ENCODE peak calls at places on chromosomes 4 and X, in six cellular contexts. B is GM12878, K is K562, R is SK-N-SH, U is HepG2, M is H1. S is an unnamed sample.

GRCh38 chrX:4314586-4314985 is 601.1 kb upstream of the PRKX start:
- DNase-seq in B (no peak), K (no peak), R (no peak), U (no peak), M (no peak), S (no peak)

GRCh38 chr4:74039065-74039763 is 725 bp upstream of the CXCL3 start:
- DNase-seq in B (no peak), K (no peak), R (peak; percentile 13), U (no peak), M (no peak), S (no peak)

GRCh38 chr4:76600447-76600846 is 165.4 kb downstream of the SHROOM3 start:
- DNase-seq in B (no peak), K (no peak), R (no peak), U (no peak), M (no peak), S (no peak)

GRCh38 chrX:132187451-132187850 is 31.8 kb downstream of the RAP2C start:
- DNase-seq in B (no peak), K (no peak), R (no peak), U (no peak), M (no peak), S (no peak)

GRCh38 chrX:40096395-40097091 is 1.2 kb downstream of the BCOR start:
- DNase-seq in B (no peak), K (no peak), R (peak; percentile 64), U (no peak), M (no peak), S (no peak)

GRCh38 chrX:31213941-31214340 is 142.1 kb upstream of the FTHL17 start:
- DNase-seq in B (no peak), K (peak; percentile 10), R (peak; percentile 22), U (no peak), M (no peak), S (no peak)

GRCh38 chr4:121484633-121485032 is 103.8 kb upstream of the QRFPR start:
- DNase-seq in B (no peak), K (peak; percentile 16), R (peak; percentile 29), U (peak; percentile 36), M (no peak), S (peak; percentile 38)

GRCh38 chrX:46713672-46714487 is 45.0 kb downstream of the SLC9A7 start:
- DNase-seq in B (peak; percentile 82), K (no peak), R (no peak), U (no peak), M (no peak), S (no peak)

GRCh38 chrX:78796916-78797315 is 49.4 kb downstream of the LPAR4 start:
- DNase-seq in B (no peak), K (no peak), R (no peak), U (no peak), M (no peak), S (no peak)

GRCh38 chrX:46727445-46727844 is 31.5 kb downstream of the SLC9A7 start:
- DNase-seq in B (no peak), K (no peak), R (no peak), U (no peak), M (no peak), S (no peak)

GRCh38 chrX:64206556-64207162 is 1.2 kb upstream of the AMER1 start:
- DNase-seq in B (no peak), K (no peak), R (no peak), U (no peak), M (no peak), S (no peak)

GRCh38 chr4:150205016-150205415 is 126.8 kb downstream of the DCLK2 start:
- DNase-seq in B (no peak), K (no peak), R (no peak), U (no peak), M (no peak), S (no peak)

GRCh38 chrX:57595381-57595811 is 3.6 kb downstream of the ZXDB start:
- DNase-seq in B (no peak), K (no peak), R (no peak), U (no peak), M (no peak), S (no peak)

GRCh38 chr4:188372051-188372450 is 232.8 kb downstream of the TRIML1 start:
- DNase-seq in B (no peak), K (no peak), R (no peak), U (no peak), M (no peak), S (no peak)

GRCh38 chr4:37068580-37068979 is 176.0 kb upstream of the NWD2 start:
- DNase-seq in B (no peak), K (no peak), R (no peak), U (peak; percentile 2), M (no peak), S (peak; percentile 0)

GRCh38 chrX:95346854-95347253 is 1337.8 kb upstream of the DIAPH2 start:
- DNase-seq in B (no peak), K (no peak), R (no peak), U (peak; percentile 0), M (no peak), S (peak; percentile 2)

GRCh38 chrX:112849010-112849409 is 8.4 kb upstream of the AMOT start:
- DNase-seq in B (no peak), K (no peak), R (peak; percentile 30), U (no peak), M (no peak), S (no peak)

GRCh38 chr4:60805500-60806313 is 394.4 kb upstream of the ADGRL3 start:
- DNase-seq in B (no peak), K (no peak), R (peak; percentile 9), U (peak; percentile 32), M (no peak), S (no peak)

GRCh38 chr4:18398661-18399060 is 377.1 kb upstream of the LCORL start:
- DNase-seq in B (no peak), K (no peak), R (no peak), U (no peak), M (no peak), S (no peak)

GRCh38 chr4:53169695-53170617 is 195.9 kb downstream of the SCFD2 start:
- DNase-seq in B (peak; percentile 45), K (no peak), R (no peak), U (no peak), M (no peak), S (no peak)

GRCh38 chr4:2834001-2834921 is 9.4 kb upstream of the ADD1 start:
- DNase-seq in B (no peak), K (no peak), R (no peak), U (no peak), M (no peak), S (no peak)

GRCh38 chr4:74267998-74268606 is 40.2 kb upstream of the EPGN start:
- DNase-seq in B (no peak), K (no peak), R (no peak), U (no peak), M (no peak), S (no peak)

GRCh38 chr4:1325681-1326635 is 21.1 kb upstream of the UVSSA start:
- DNase-seq in B (no peak), K (no peak), R (no peak), U (no peak), M (no peak), S (no peak)

GRCh38 chrX:139949703-139950102 is 15.6 kb downstream of the CXorf66 start:
- DNase-seq in B (no peak), K (no peak), R (no peak), U (no peak), M (no peak), S (no peak)

GRCh38 chr4:112938461-112939058 is 110.9 kb upstream of the ANK2 start:
- DNase-seq in B (no peak), K (no peak), R (peak; percentile 38), U (peak; percentile 14), M (no peak), S (peak; percentile 22)

GRCh38 chr4:100362363-100362762 is 155.5 kb downstream of the EMCN start:
- DNase-seq in B (no peak), K (no peak), R (no peak), U (no peak), M (no peak), S (no peak)

GRCh38 chrX:153685179-153685536 is 2.6 kb upstream of the SLC6A8 start:
- DNase-seq in B (no peak), K (no peak), R (peak; percentile 74), U (no peak), M (no peak), S (no peak)

GRCh38 chr4:154073107-154073817 is 284.4 kb upstream of the SFRP2 start:
- DNase-seq in B (no peak), K (no peak), R (no peak), U (no peak), M (no peak), S (no peak)

GRCh38 chrX:16433021-16433420 is 216.9 kb upstream of the S100G start:
- DNase-seq in B (no peak), K (no peak), R (no peak), U (no peak), M (no peak), S (no peak)

GRCh38 chrX:154732421-154733071 is 18.3 kb downstream of the GAB3 start:
- DNase-seq in B (no peak), K (no peak), R (no peak), U (no peak), M (no peak), S (no peak)

GRCh38 chr4:22115262-22115661 is 166.7 kb upstream of the KCNIP4 start:
- DNase-seq in B (no peak), K (no peak), R (no peak), U (no peak), M (no peak), S (no peak)

GRCh38 chrX:9379697-9380551 is 84.9 kb upstream of the TBL1X start:
- DNase-seq in B (no peak), K (no peak), R (no peak), U (peak; percentile 16), M (no peak), S (peak; percentile 75)

GRCh38 chrX:39936886-39937770 is 160.6 kb downstream of the BCOR start:
- DNase-seq in B (peak; percentile 12), K (peak; percentile 20), R (no peak), U (no peak), M (no peak), S (no peak)

GRCh38 chr4:94746746-94747145 is 11.0 kb upstream of the BMPR1B start:
- DNase-seq in B (no peak), K (no peak), R (no peak), U (no peak), M (no peak), S (no peak)
- TF ChIP-seq CTCF in B (no peak), K (no peak), R (peak; percentile 10), U (no peak), M (no peak), S (no peak)

GRCh38 chr4:71553605-71554004 is 214.8 kb downstream of the SLC4A4 start:
- DNase-seq in B (no peak), K (peak; percentile 25), R (peak; percentile 0), U (no peak), M (no peak), S (peak; percentile 39)
- TF ChIP-seq RFX5 in B (no peak), K (no peak), R (no peak), U (no peak), M (no peak), S (no peak)

GRCh38 chrX:41563881-41564280 is 116.7 kb downstream of the NYX start:
- DNase-seq in B (no peak), K (no peak), R (no peak), U (no peak), M (no peak), S (no peak)
- TF ChIP-seq CHD2 in B (no peak), K (no peak), R (no peak), U (no peak), M (no peak), S (no peak)

DNA sequence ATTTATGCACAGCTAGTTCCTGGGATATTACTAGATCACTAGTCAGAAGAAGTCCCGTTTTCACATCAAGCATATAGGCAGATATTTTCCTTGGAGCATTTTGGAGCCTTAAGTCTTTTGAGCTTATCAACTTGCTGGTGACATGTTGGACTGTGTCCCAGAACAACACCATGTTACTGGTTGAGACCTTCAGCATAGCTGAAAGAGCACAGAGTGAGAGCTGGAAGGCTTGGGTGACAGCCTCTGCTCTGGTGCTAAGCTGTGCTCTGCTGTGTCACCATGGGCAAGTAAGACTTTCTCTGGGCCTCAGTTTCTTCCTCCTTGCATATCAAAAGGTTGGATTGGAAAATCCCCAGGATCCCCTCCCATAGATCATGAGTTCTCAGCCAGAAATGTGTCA is 116.6 kb upstream of the FRMPD4 start:
- DNase-seq in B (no peak), K (no peak), R (no peak), U (no peak), M (no peak), S (no peak)
- TF ChIP-seq CTCF in B (no peak), K (no peak), R (no peak), U (no peak), M (no peak), S (no peak)

S was measured in A549.